ENCODE peak calls at places on chromosomes 4 and X, in eight cellular contexts. Z, Q, T, K, W, Y, J and P are unnamed samples. For H3K4me1, the result is how much of the 10 kb centered on the place peaks cover.

GRCh38 chr4:6085028-6085942 is 67.1 kb upstream of the C4orf50 start:
- DNase-seq in Z (no peak), Q (no peak), T (no peak), K (no peak), W (no peak), Y (no peak), J (no peak), P (no peak)

GRCh38 chrX:105645667-105646354 is 176.5 kb upstream of the NRK start:
- DNase-seq in Z (no peak), Q (no peak), T (no peak), K (no peak), W (no peak), Y (no peak), J (no peak), P (no peak)

GRCh38 chrX:153970398-153971123 is 1.1 kb downstream of the HCFC1 start:
- DNase-seq in Z (no peak), Q (peak), T (no peak), K (no peak), W (peak), Y (peak), J (no peak), P (peak)

GRCh38 chr4:39026096-39026495 is 6.1 kb downstream of the TMEM156 start:
- DNase-seq in Z (no peak), Q (no peak), T (no peak), K (no peak), W (no peak), Y (no peak), J (no peak), P (no peak)

GRCh38 chr4:90198086-90198847 is 71.1 kb downstream of the CCSER1 start:
- DNase-seq in Z (no peak), Q (no peak), T (no peak), K (no peak), W (no peak), Y (no peak), J (no peak), P (no peak)

GRCh38 chr4:80875642-80876041 is 154.9 kb upstream of the BMP3 start:
- DNase-seq in Z (no peak), Q (no peak), T (no peak), K (no peak), W (no peak), Y (peak), J (no peak), P (no peak)

GRCh38 chr4:8198206-8198905 is 734 bp upstream of the SH3TC1 start:
- DNase-seq in Z (peak), Q (no peak), T (peak), K (no peak), W (no peak), Y (no peak), J (no peak), P (no peak)

GRCh38 chr4:182231503-182231902 is 11.7 kb upstream of the TENM3 start:
- DNase-seq in Z (no peak), Q (no peak), T (no peak), K (no peak), W (no peak), Y (no peak), J (no peak), P (no peak)

GRCh38 chr4:41150401-41150800 is 63.9 kb downstream of the APBB2 start:
- DNase-seq in Z (no peak), Q (no peak), T (no peak), K (no peak), W (no peak), Y (no peak), J (no peak), P (no peak)

GRCh38 chrX:45748443-45748842 is 547.8 kb upstream of the DIPK2B start:
- DNase-seq in Z (no peak), Q (no peak), T (no peak), K (no peak), W (no peak), Y (no peak), J (no peak), P (no peak)

GRCh38 chrX:129823523-129823922 is 20.2 kb downstream of the ZDHHC9 start:
- DNase-seq in Z (no peak), Q (no peak), T (no peak), K (no peak), W (no peak), Y (no peak), J (no peak), P (no peak)

GRCh38 chr4:152166567-152166966 is 369.3 kb downstream of the FBXW7 start:
- DNase-seq in Z (no peak), Q (no peak), T (no peak), K (no peak), W (no peak), Y (no peak), J (no peak), P (no peak)

GRCh38 chr4:476501-476900 is 22.5 kb downstream of the ZNF721 start:
- DNase-seq in Z (no peak), Q (peak), T (no peak), K (no peak), W (no peak), Y (no peak), J (no peak), P (no peak)

GRCh38 chr4:147340547-147341225 is 140.2 kb upstream of the EDNRA start:
- DNase-seq in Z (no peak), Q (peak), T (no peak), K (no peak), W (no peak), Y (no peak), J (no peak), P (no peak)

GRCh38 chr4:6916587-6917444 is 7.2 kb downstream of the TBC1D14 start:
- DNase-seq in Z (no peak), Q (no peak), T (peak), K (no peak), W (no peak), Y (no peak), J (peak), P (peak)

GRCh38 chr4:185532327-185532726 is 3.0 kb downstream of the PDLIM3 start:
- DNase-seq in Z (peak), Q (no peak), T (no peak), K (no peak), W (no peak), Y (no peak), J (no peak), P (no peak)

GRCh38 chr4:153611679-153612078 is 72.4 kb upstream of the TLR2 start:
- DNase-seq in Z (no peak), Q (peak), T (no peak), K (no peak), W (no peak), Y (no peak), J (no peak), P (no peak)

GRCh38 chrX:107684956-107685385 is 56.7 kb downstream of the PRPS1 start:
- DNase-seq in Z (peak), Q (no peak), T (peak), K (peak), W (no peak), Y (no peak), J (peak), P (no peak)

GRCh38 chrX:37302569-37302968 is 46.6 kb upstream of the PRRG1 start:
- DNase-seq in Z (peak), Q (peak), T (no peak), K (no peak), W (no peak), Y (no peak), J (no peak), P (no peak)

GRCh38 chr4:186719925-186720694 is 3.5 kb downstream of the FAT1 start:
- DNase-seq in Z (no peak), Q (no peak), T (no peak), K (no peak), W (no peak), Y (peak), J (no peak), P (no peak)

GRCh38 chr4:73053974-73054480 is 15.5 kb downstream of the COX18 start:
- DNase-seq in Z (no peak), Q (peak), T (no peak), K (no peak), W (no peak), Y (no peak), J (no peak), P (no peak)

GRCh38 chr4:140150636-140150885 is 3.4 kb downstream of the MAML3 start:
- DNase-seq in Z (no peak), Q (no peak), T (peak), K (peak), W (no peak), Y (no peak), J (peak), P (no peak)

GRCh38 chr4:76952631-76953587 is 3.4 kb downstream of the SEPTIN11 start:
- DNase-seq in Z (no peak), Q (no peak), T (no peak), K (no peak), W (no peak), Y (no peak), J (no peak), P (no peak)

GRCh38 chr4:26173619-26174018 is 147.2 kb upstream of the RBPJ start:
- DNase-seq in Z (no peak), Q (peak), T (no peak), K (no peak), W (no peak), Y (no peak), J (no peak), P (no peak)

GRCh38 chr4:183960021-183960420 is 54.9 kb downstream of the STOX2 start:
- DNase-seq in Z (peak), Q (peak), T (no peak), K (no peak), W (peak), Y (no peak), J (no peak), P (no peak)

GRCh38 chrX:108735680-108736508 is 469 bp downstream of the IRS4 start:
- DNase-seq in Z (no peak), Q (no peak), T (no peak), K (no peak), W (peak), Y (no peak), J (no peak), P (no peak)

GRCh38 chr4:36255575-36255974 is 11.3 kb upstream of the ARAP2 start:
- DNase-seq in Z (no peak), Q (no peak), T (peak), K (no peak), W (no peak), Y (peak), J (no peak), P (peak)

GRCh38 chr4:71247706-71248105 is 91.1 kb upstream of the SLC4A4 start:
- DNase-seq in Z (no peak), Q (no peak), T (no peak), K (no peak), W (no peak), Y (no peak), J (no peak), P (no peak)

GRCh38 chr4:86014599-86014998 is 345.3 kb downstream of the MAPK10 start:
- DNase-seq in Z (no peak), Q (no peak), T (no peak), K (no peak), W (no peak), Y (peak), J (no peak), P (no peak)

GRCh38 chr4:76585270-76585669 is 150.2 kb downstream of the SHROOM3 start:
- DNase-seq in Z (no peak), Q (peak), T (no peak), K (no peak), W (no peak), Y (no peak), J (no peak), P (no peak)

GRCh38 chr4:73019462-73020047 is 50.0 kb downstream of the COX18 start:
- DNase-seq in Z (no peak), Q (peak), T (no peak), K (no peak), W (no peak), Y (peak), J (no peak), P (no peak)

GRCh38 chrX:143472334-143472938 is 44.8 kb downstream of the SPANXN3 start:
- DNase-seq in Z (no peak), Q (no peak), T (no peak), K (no peak), W (no peak), Y (no peak), J (no peak), P (no peak)

GRCh38 chrX:146994163-146994562 is 179.6 kb upstream of the CXorf51A start:
- DNase-seq in Z (no peak), Q (no peak), T (no peak), K (no peak), W (no peak), Y (no peak), J (no peak), P (no peak)

GRCh38 chrX:97326456-97326855 is 442.7 kb downstream of the RPA4 start:
- DNase-seq in Z (no peak), Q (peak), T (no peak), K (no peak), W (no peak), Y (peak), J (no peak), P (no peak)

DNA sequence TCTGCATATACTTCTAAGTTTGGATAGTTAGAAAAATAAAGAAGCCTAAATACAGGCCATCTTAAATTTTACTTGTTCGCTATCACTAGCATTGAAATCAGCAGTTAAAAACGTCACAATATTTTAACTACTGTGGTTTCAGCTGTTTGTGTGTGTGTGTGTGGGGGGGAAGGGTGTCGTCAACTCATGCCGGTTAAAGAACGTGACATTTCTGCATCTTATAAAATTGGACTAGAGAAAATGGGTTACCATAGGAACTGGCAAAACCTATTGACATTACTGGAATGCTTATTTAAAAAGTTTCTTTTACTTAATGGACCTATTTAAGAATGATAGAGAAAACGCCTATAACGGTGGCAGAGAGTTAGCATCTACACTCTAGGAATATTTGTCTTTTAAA is 1.2 kb upstream of the CNKSR2 start:
- DNase-seq in Z (no peak), Q (no peak), T (no peak), K (no peak), W (no peak), Y (no peak), J (no peak), P (no peak)
- H3K4me3 ChIP-seq in Z (no peak), Q (no peak), T (no peak), K (no peak), W (no peak), Y (no peak), J (no peak), P (peak)

DNA sequence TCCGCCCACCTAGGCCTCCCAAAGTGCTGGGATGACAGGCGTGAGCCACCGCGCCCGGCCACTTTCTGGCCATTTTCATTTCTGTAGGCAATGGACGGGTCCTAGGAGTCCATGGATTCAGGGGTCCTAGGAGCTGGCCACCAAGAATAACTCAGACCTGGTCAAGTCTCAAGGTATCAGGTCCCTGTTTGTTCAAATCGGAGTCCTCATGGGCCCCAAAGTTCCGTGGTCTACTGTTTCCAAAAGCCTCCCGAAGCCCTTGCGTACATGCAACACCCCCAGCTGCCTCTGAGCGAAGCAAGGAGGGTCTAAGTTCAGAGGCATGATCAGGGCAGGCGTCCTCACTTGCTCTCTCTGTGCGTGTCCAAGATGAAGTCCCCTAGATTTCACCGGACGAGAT is 30.1 kb downstream of the P2RY8 start:
- DNase-seq in Z (no peak), Q (no peak), T (no peak), K (no peak), W (no peak), Y (no peak), J (no peak), P (no peak)
- H3K4me1 ChIP-seq in Z (under half), Q (under half), T (under half), K (under half), W (under half), Y (half or more), J (under half), P (under half)

GRCh38 chr4:4575284-4576211 is 33.7 kb upstream of the STX18 start:
- DNase-seq in Z (peak), Q (peak), T (peak), K (no peak), W (peak), Y (no peak), J (no peak), P (peak)
- H3K4me3 ChIP-seq in Z (peak), Q (peak), T (peak), K (peak), W (peak), Y (no peak), J (peak), P (peak)

GRCh38 chr4:102525556-102525955 is 24.4 kb downstream of the NFKB1 start:
- DNase-seq in Z (no peak), Q (no peak), T (no peak), K (no peak), W (no peak), Y (no peak), J (no peak), P (no peak)
- H3K4me1 ChIP-seq in Z (under half), Q (under half), T (under half), K (under half), W (under half), Y (under half), J (under half), P (under half)

GRCh38 chr4:87073570-87074470 is 139.0 kb downstream of the AFF1 start:
- DNase-seq in Z (peak), Q (peak), T (peak), K (peak), W (no peak), Y (peak), J (no peak), P (no peak)
- H3K4me3 ChIP-seq in Z (no peak), Q (no peak), T (no peak), K (no peak), W (no peak), Y (peak), J (no peak), P (peak)

GRCh38 chrX:12013220-12013619 is 125.1 kb upstream of the FRMPD4 start:
- DNase-seq in Z (no peak), Q (peak), T (no peak), K (no peak), W (no peak), Y (no peak), J (no peak), P (no peak)

GRCh38 chrX:12007881-12008280 is 130.4 kb upstream of the FRMPD4 start:
- DNase-seq in Z (no peak), Q (peak), T (no peak), K (no peak), W (no peak), Y (no peak), J (no peak), P (no peak)

GRCh38 chrX:12010436-12010835 is 127.8 kb upstream of the FRMPD4 start:
- DNase-seq in Z (no peak), Q (no peak), T (no peak), K (no peak), W (no peak), Y (no peak), J (no peak), P (no peak)

GRCh38 chrX:12011075-12011474 is 127.2 kb upstream of the FRMPD4 start:
- DNase-seq in Z (no peak), Q (peak), T (no peak), K (no peak), W (no peak), Y (no peak), J (no peak), P (no peak)
- H3K4me1 ChIP-seq in Z (under half), Q (under half), T (under half), K (under half), W (under half), Y (under half), J (under half), P (under half)

DNA sequence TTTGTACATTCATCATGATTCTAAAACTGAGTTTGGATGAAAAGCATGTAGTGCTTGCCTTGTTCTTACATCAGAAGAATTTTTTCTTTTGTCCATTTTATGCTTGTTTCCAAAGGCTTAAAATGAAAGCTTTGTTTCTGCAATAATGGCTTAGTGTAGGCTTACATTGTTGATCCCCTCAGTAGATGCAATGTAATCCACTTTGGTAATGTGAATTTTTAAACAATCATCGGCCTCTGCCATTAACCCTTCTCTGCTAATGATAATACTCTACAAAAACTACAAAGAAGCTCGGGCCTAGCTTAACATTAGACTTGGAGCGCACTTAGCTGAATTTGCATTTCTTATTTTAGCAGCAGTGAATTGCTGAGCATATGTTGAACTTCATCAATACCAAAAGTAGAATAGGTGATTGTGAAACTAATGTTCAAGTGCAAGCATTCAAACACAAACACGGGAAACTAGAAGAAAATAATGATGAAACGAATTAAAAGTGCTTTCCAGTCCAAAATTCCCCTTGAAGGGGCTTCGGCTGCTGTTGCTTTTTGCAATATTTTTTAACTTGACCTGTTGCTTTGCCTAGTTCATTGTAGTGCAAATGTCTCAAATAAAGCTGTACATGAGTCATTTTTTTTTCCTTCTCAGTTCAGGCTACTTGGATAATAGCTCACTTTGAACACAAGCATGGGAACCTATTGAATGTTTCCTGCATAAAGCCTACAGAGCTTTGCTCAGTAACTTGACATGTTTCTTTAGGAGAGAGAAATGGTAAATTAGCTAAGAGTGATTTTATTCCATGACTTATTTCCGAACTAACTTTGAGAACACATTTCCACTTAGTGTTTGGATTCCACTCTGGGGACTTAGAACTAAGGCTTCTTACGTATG is 66.5 kb downstream of the SLIT2 start:
- DNase-seq in Z (no peak), Q (peak), T (no peak), K (no peak), W (no peak), Y (no peak), J (no peak), P (no peak)
- H3K4me3 ChIP-seq in Z (no peak), Q (no peak), T (no peak), K (no peak), W (no peak), Y (no peak), J (no peak), P (no peak)